ENCODE peak calls at places on chromosomes 2 and 18, in eight cellular contexts. Q, K, X, J, G, M, D and A are unnamed samples.
A peak's percentile ranks its signal among the peaks of the same experiment; 100 is the strongest.

GRCh38 chr2:196380575-196380974 is 209.2 kb upstream of the STK17B start:
- DNase-seq in K (no peak), D (no peak), M (no peak), X (no peak), G (no peak), J (no peak), Q (no peak), A (no peak)

GRCh38 chr18:79784965-79785770 is 12.6 kb upstream of the KCNG2 start:
- DNase-seq in J (no peak), K (no peak), G (no peak), Q (no peak), X (peak; percentile 30), D (no peak), M (no peak), A (no peak)

GRCh38 chr2:55161295-55162210 is 70.5 kb downstream of the CLHC1 start:
- DNase-seq in K (peak; percentile 46), G (no peak), J (no peak), X (peak; percentile 62), M (no peak), Q (no peak), D (no peak), A (no peak)

GRCh38 chr2:37637985-37638384 is 33.5 kb downstream of the CDC42EP3 start:
- DNase-seq in Q (no peak), K (no peak), M (no peak), J (no peak), X (no peak), D (no peak), G (no peak), A (no peak)

GRCh38 chr2:48531141-48531648 is 1.2 kb downstream of the STON1 start:
- DNase-seq in K (no peak), X (no peak), G (peak; percentile 51), Q (peak; percentile 91), J (no peak), D (peak; percentile 72), M (no peak), A (no peak)

GRCh38 chr2:110948027-110948687 is 172.6 kb upstream of the BCL2L11 start:
- DNase-seq in K (no peak), M (no peak), J (no peak), G (no peak), D (no peak), Q (no peak), X (no peak), A (no peak)

GRCh38 chr2:207765960-207766582 is 3.6 kb downstream of the FZD5 start:
- DNase-seq in G (no peak), K (no peak), Q (no peak), X (no peak), J (no peak), M (no peak), D (no peak), A (no peak)

GRCh38 chr18:78892721-78893120 is 86.9 kb upstream of the SALL3 start:
- DNase-seq in J (no peak), Q (no peak), M (no peak), G (no peak), X (no peak), D (no peak), K (no peak), A (no peak)

GRCh38 chr2:10395893-10396292 is 52.2 kb downstream of the ODC1 start:
- DNase-seq in D (no peak), Q (no peak), M (no peak), X (peak; percentile 76), J (no peak), G (no peak), K (no peak), A (no peak)

GRCh38 chr2:12194936-12195335 is 448.5 kb downstream of the LPIN1 start:
- DNase-seq in G (no peak), J (no peak), M (no peak), D (no peak), K (no peak), Q (no peak), X (no peak), A (no peak)

DNA sequence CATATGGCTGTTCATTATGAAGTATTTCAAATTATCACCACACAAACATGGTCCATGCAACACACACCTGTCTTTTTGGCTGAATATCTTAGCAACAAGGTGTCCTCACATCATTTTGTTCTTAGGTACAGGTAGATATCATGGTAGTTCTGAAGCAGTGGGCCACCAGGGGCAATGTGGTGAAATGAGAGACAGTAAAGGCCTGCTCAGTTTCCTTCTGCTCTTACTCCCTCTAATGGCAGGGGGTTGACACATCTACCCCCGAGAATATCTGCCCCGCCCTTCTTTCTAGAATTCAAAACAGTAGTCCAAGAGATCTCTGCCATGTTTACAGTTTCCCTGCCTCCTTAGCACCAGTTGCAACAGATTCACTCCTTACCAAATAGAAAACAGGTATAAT is 147.0 kb upstream of the KLHL14 start:
- DNase-seq in J (peak; percentile 38), M (no peak), X (no peak), Q (peak; percentile 33), D (no peak), K (no peak), G (peak; percentile 16), A (peak; percentile 63)
- TF ChIP-seq CTCF in J (no peak), M (peak; percentile 39), X (no peak), Q (peak; percentile 48), D (peak; percentile 76), K (peak; percentile 15), G (no peak), A (peak; percentile 52)

DNA sequence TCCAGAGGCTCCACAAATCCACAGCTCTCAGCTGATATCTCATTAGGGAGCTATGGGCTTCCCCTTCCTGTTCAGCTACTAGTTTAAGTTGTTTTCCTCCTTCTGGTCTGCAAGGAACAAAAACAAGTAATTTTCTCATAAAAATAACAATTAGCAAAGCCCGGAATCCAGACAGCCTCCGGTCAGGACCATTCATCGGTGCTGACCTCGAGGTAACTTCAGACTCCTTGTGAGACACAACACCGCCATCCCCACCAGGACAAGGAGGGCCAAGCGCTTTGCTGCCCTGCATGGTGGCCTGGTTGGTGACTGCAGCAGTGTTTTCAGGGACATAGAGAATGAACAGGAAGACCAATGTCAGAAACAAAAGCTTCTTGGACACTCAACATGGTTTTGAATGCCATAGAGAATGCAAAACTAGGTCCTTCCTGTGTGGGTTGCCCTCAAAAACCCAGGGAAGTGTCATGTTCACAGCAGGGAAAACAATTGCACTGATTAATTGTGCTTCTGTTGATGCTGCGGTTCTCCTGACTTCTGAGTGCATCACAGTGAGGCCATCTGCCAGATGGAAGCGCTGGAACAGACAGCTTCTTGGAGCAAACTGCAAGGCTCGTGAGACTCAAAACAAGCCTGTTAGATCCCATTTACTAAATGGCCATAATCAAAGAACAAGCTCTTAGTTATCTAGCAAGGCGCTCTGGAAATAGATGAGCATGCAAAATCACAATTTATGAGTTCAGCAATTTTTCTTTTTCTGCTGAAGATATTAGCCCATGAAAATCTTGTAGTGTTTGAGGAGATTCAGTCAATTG is 77.1 kb downstream of the HS1BP3 start:
- DNase-seq in J (no peak), Q (peak; percentile 89), K (no peak), X (no peak), G (no peak), D (no peak), M (no peak), A (no peak)
- TF ChIP-seq CTCF in J (no peak), Q (no peak), K (no peak), X (no peak), G (no peak), D (no peak), M (no peak), A (no peak)

GRCh38 chr2:43142921-43143438 is 83.4 kb downstream of the ZFP36L2 start:
- DNase-seq in K (no peak), J (peak; percentile 68), Q (no peak), D (no peak), G (no peak), X (no peak), M (peak; percentile 69), A (peak; percentile 38)
- TF ChIP-seq CTCF in K (no peak), J (no peak), Q (no peak), D (peak; percentile 24), G (no peak), X (no peak), M (peak; percentile 55), A (no peak)

GRCh38 chr2:200131307-200131706 is 175.2 kb upstream of the SPATS2L start:
- DNase-seq in J (no peak), G (no peak), K (no peak), X (no peak), Q (no peak), M (no peak), D (no peak), A (no peak)

GRCh38 chr2:200130762-200131166 is 175.4 kb downstream of the MAIP1 start:
- DNase-seq in G (no peak), D (peak; percentile 77), M (no peak), X (no peak), Q (peak; percentile 73), K (no peak), J (peak; percentile 30), A (no peak)

GRCh38 chr2:200125463-200125862 is 170.1 kb downstream of the MAIP1 start:
- DNase-seq in D (no peak), K (no peak), X (no peak), J (no peak), Q (no peak), G (no peak), M (no peak), A (no peak)

GRCh38 chr2:200129756-200130462 is 174.5 kb downstream of the MAIP1 start:
- DNase-seq in G (peak; percentile 83), D (no peak), X (no peak), M (no peak), K (no peak), Q (no peak), J (no peak), A (no peak)

GRCh38 chr2:200127852-200128251 is 172.5 kb downstream of the MAIP1 start:
- DNase-seq in J (peak; percentile 5), K (no peak), X (no peak), G (no peak), D (peak; percentile 67), M (no peak), Q (peak; percentile 26), A (no peak)
- TF ChIP-seq CTCF in J (no peak), K (no peak), X (no peak), G (no peak), D (peak; percentile 48), M (no peak), Q (peak; percentile 11), A (no peak)

GRCh38 chr18:37282386-37283037 is 283.1 kb downstream of the CELF4 start:
- DNase-seq in J (peak; percentile 6), Q (no peak), X (no peak), K (no peak), D (no peak), G (no peak), M (peak; percentile 39), A (peak; percentile 26)

GRCh38 chr18:37289423-37289822 is 276.2 kb downstream of the CELF4 start:
- DNase-seq in D (no peak), J (no peak), M (no peak), K (no peak), G (no peak), X (no peak), Q (no peak), A (no peak)

GRCh38 chr18:37284260-37284659 is 281.3 kb downstream of the CELF4 start:
- DNase-seq in M (no peak), J (no peak), D (no peak), G (no peak), Q (no peak), K (no peak), X (no peak), A (no peak)

GRCh38 chr18:37286801-37287200 is 278.8 kb downstream of the CELF4 start:
- DNase-seq in K (no peak), D (no peak), M (no peak), X (no peak), G (no peak), J (no peak), Q (no peak), A (no peak)

GRCh38 chr18:37287601-37288000 is 278.0 kb downstream of the CELF4 start:
- DNase-seq in M (no peak), X (no peak), J (no peak), G (no peak), K (no peak), Q (no peak), D (no peak), A (no peak)
- TF ChIP-seq CTCF in M (no peak), X (no peak), J (no peak), G (no peak), K (no peak), Q (no peak), D (no peak), A (no peak)

GRCh38 chr2:102736607-102737409 is 25.0 kb upstream of the TMEM182 start:
- DNase-seq in Q (peak; percentile 61), M (peak; percentile 97), G (peak; percentile 80), X (peak; percentile 86), J (peak; percentile 68), D (peak; percentile 36), K (peak; percentile 75), A (peak; percentile 89)
- TF ChIP-seq CTCF in Q (peak; percentile 6), M (no peak), G (no peak), X (no peak), J (no peak), D (peak; percentile 39), K (no peak), A (no peak)